ENCODE peak calls at places on chromosomes 12 and 14, in six cellular contexts. One of them, this sample, is unnamed.

GRCh38 chr12:3456809-3457208 is 34.2 kb upstream of the PRMT8 start:
- DNase-seq in left lung: peak; percentile 46
- DNase-seq in uterus: no peak
- DNase-seq in A549: peak; percentile 15
- DNase-seq in tibial nerve: no peak
- DNase-seq in OCI-LY7: no peak
- DNase-seq in this sample: no peak

GRCh38 chr12:54622463-54623183 is 12.1 kb downstream of the LACRT start:
- DNase-seq in A549: peak; percentile 16
- DNase-seq in left lung: no peak
- DNase-seq in tibial nerve: no peak
- DNase-seq in uterus: no peak
- DNase-seq in OCI-LY7: no peak
- DNase-seq in this sample: no peak

GRCh38 chr14:100810861-100811461 is 15.0 kb upstream of the MEG3 start:
- DNase-seq in OCI-LY7: no peak
- DNase-seq in left lung: no peak
- DNase-seq in A549: no peak
- DNase-seq in tibial nerve: no peak
- DNase-seq in uterus: no peak
- DNase-seq in this sample: no peak

GRCh38 chr12:110619534-110619953 is 5.6 kb downstream of the TCTN1 start:
- DNase-seq in OCI-LY7: peak; percentile 75
- DNase-seq in A549: no peak
- DNase-seq in left lung: no peak
- DNase-seq in tibial nerve: no peak
- DNase-seq in uterus: no peak
- DNase-seq in this sample: no peak

GRCh38 chr12:94516985-94517384 is 57.3 kb upstream of the CEP83 start:
- DNase-seq in uterus: no peak
- DNase-seq in left lung: no peak
- DNase-seq in OCI-LY7: no peak
- DNase-seq in A549: no peak
- DNase-seq in tibial nerve: no peak
- DNase-seq in this sample: no peak

GRCh38 chr14:71511152-71511551 is 421.1 kb upstream of the RGS6 start:
- DNase-seq in tibial nerve: no peak
- DNase-seq in uterus: no peak
- DNase-seq in OCI-LY7: no peak
- DNase-seq in left lung: no peak
- DNase-seq in A549: no peak
- DNase-seq in this sample: no peak

GRCh38 chr14:30085943-30086342 is 158.3 kb upstream of the PRKD1 start:
- DNase-seq in OCI-LY7: no peak
- DNase-seq in tibial nerve: no peak
- DNase-seq in left lung: no peak
- DNase-seq in uterus: no peak
- DNase-seq in A549: no peak
- DNase-seq in this sample: no peak

GRCh38 chr14:76261371-76261811 is 109.7 kb downstream of the GPATCH2L start:
- DNase-seq in left lung: no peak
- DNase-seq in uterus: no peak
- DNase-seq in OCI-LY7: no peak
- DNase-seq in A549: no peak
- DNase-seq in tibial nerve: no peak
- DNase-seq in this sample: no peak

GRCh38 chr12:110224379-110225304 is 56.4 kb upstream of the ATP2A2 start:
- DNase-seq in left lung: no peak
- DNase-seq in OCI-LY7: no peak
- DNase-seq in A549: peak; percentile 88
- DNase-seq in tibial nerve: peak; percentile 25
- DNase-seq in uterus: peak; percentile 55
- DNase-seq in this sample: no peak

GRCh38 chr12:52347016-52347415 is 20.3 kb downstream of the KRT85 start:
- DNase-seq in OCI-LY7: no peak
- DNase-seq in A549: no peak
- DNase-seq in left lung: no peak
- DNase-seq in tibial nerve: no peak
- DNase-seq in uterus: no peak
- DNase-seq in this sample: no peak

GRCh38 chr12:76470028-76470939 is 89.3 kb downstream of the OSBPL8 start:
- DNase-seq in OCI-LY7: no peak
- DNase-seq in tibial nerve: no peak
- DNase-seq in uterus: no peak
- DNase-seq in left lung: no peak
- DNase-seq in A549: peak; percentile 51
- DNase-seq in this sample: no peak

GRCh38 chr14:75591331-75591946 is 13.0 kb downstream of the FLVCR2 start:
- DNase-seq in tibial nerve: no peak
- DNase-seq in OCI-LY7: no peak
- DNase-seq in A549: no peak
- DNase-seq in left lung: no peak
- DNase-seq in uterus: no peak
- DNase-seq in this sample: no peak

GRCh38 chr12:58425481-58426392 is 484.4 kb downstream of the ATP23 start:
- DNase-seq in left lung: peak; percentile 33
- DNase-seq in OCI-LY7: no peak
- DNase-seq in tibial nerve: no peak
- DNase-seq in uterus: no peak
- DNase-seq in A549: peak; percentile 95
- DNase-seq in this sample: no peak

GRCh38 chr12:108214486-108214885 is 85.4 kb downstream of the WSCD2 start:
- DNase-seq in left lung: no peak
- DNase-seq in OCI-LY7: peak; percentile 19
- DNase-seq in tibial nerve: peak; percentile 48
- DNase-seq in uterus: no peak
- DNase-seq in A549: no peak
- DNase-seq in this sample: no peak

GRCh38 chr14:77886010-77886409 is 86.1 kb downstream of the ADCK1 start:
- DNase-seq in tibial nerve: no peak
- DNase-seq in left lung: no peak
- DNase-seq in OCI-LY7: no peak
- DNase-seq in A549: no peak
- DNase-seq in uterus: no peak
- DNase-seq in this sample: no peak

GRCh38 chr12:75437564-75437963 is 43.0 kb upstream of the GLIPR1 start:
- DNase-seq in A549: peak; percentile 14
- DNase-seq in uterus: no peak
- DNase-seq in tibial nerve: no peak
- DNase-seq in left lung: no peak
- DNase-seq in OCI-LY7: peak; percentile 29
- DNase-seq in this sample: no peak

GRCh38 chr12:63038361-63039100 is 103.6 kb upstream of the PPM1H start:
- DNase-seq in left lung: no peak
- DNase-seq in A549: no peak
- DNase-seq in uterus: no peak
- DNase-seq in tibial nerve: no peak
- DNase-seq in OCI-LY7: no peak
- DNase-seq in this sample: no peak

GRCh38 chr12:2264622-2265306 is 212.0 kb downstream of the CACNA1C start:
- DNase-seq in tibial nerve: peak; percentile 67
- DNase-seq in A549: no peak
- DNase-seq in OCI-LY7: no peak
- DNase-seq in left lung: no peak
- DNase-seq in uterus: peak; percentile 73
- DNase-seq in this sample: no peak

GRCh38 chr12:103441437-103442186 is 54.2 kb downstream of the C12orf42 start:
- DNase-seq in tibial nerve: no peak
- DNase-seq in left lung: no peak
- DNase-seq in OCI-LY7: peak; percentile 92
- DNase-seq in A549: no peak
- DNase-seq in uterus: no peak
- DNase-seq in this sample: no peak

GRCh38 chr14:67477926-67478915 is 10.3 kb downstream of the TMEM229B start:
- DNase-seq in tibial nerve: no peak
- DNase-seq in uterus: no peak
- DNase-seq in A549: no peak
- DNase-seq in OCI-LY7: no peak
- DNase-seq in left lung: no peak
- DNase-seq in this sample: no peak

GRCh38 chr14:24259282-24260025 is 3.5 kb downstream of the TGM1 start:
- DNase-seq in tibial nerve: no peak
- DNase-seq in left lung: no peak
- DNase-seq in OCI-LY7: no peak
- DNase-seq in uterus: no peak
- DNase-seq in A549: no peak
- DNase-seq in this sample: no peak

GRCh38 chr12:119180380-119181040 is 1.8 kb downstream of the HSPB8 start:
- DNase-seq in uterus: peak; percentile 51
- DNase-seq in left lung: no peak
- DNase-seq in tibial nerve: peak; percentile 28
- DNase-seq in A549: peak; percentile 31
- DNase-seq in OCI-LY7: no peak
- DNase-seq in this sample: no peak

GRCh38 chr14:77076118-77076631 is 21.9 kb upstream of the CIPC start:
- DNase-seq in tibial nerve: peak; percentile 89
- DNase-seq in left lung: no peak
- DNase-seq in A549: no peak
- DNase-seq in uterus: peak; percentile 90
- DNase-seq in OCI-LY7: no peak
- DNase-seq in this sample: peak; percentile 71

GRCh38 chr12:108839890-108840230 is 17.5 kb downstream of the SSH1 start:
- DNase-seq in OCI-LY7: no peak
- DNase-seq in A549: no peak
- DNase-seq in tibial nerve: no peak
- DNase-seq in left lung: no peak
- DNase-seq in uterus: no peak
- DNase-seq in this sample: no peak

GRCh38 chr12:91718326-91718725 is 427.3 kb downstream of the BTG1 start:
- DNase-seq in left lung: no peak
- DNase-seq in uterus: no peak
- DNase-seq in OCI-LY7: no peak
- DNase-seq in A549: no peak
- DNase-seq in tibial nerve: no peak
- DNase-seq in this sample: no peak

GRCh38 chr12:67624355-67624754 is 24.2 kb upstream of the DYRK2 start:
- DNase-seq in left lung: no peak
- DNase-seq in OCI-LY7: no peak
- DNase-seq in uterus: no peak
- DNase-seq in tibial nerve: no peak
- DNase-seq in A549: no peak
- DNase-seq in this sample: no peak

GRCh38 chr12:14948672-14949071 is 10.3 kb upstream of the ERP27 start:
- DNase-seq in OCI-LY7: peak; percentile 92
- DNase-seq in uterus: peak; percentile 71
- DNase-seq in A549: peak; percentile 44
- DNase-seq in left lung: no peak
- DNase-seq in tibial nerve: peak; percentile 38
- DNase-seq in this sample: no peak

GRCh38 chr14:100526632-100527031 is 60.6 kb downstream of the BEGAIN start:
- DNase-seq in A549: no peak
- DNase-seq in left lung: no peak
- DNase-seq in OCI-LY7: no peak
- DNase-seq in tibial nerve: peak; percentile 3
- DNase-seq in uterus: no peak
- DNase-seq in this sample: no peak

GRCh38 chr14:102516531-102517411 is 7.2 kb upstream of the ANKRD9 start:
- DNase-seq in uterus: no peak
- DNase-seq in OCI-LY7: peak; percentile 46
- DNase-seq in left lung: peak; percentile 94
- DNase-seq in tibial nerve: no peak
- DNase-seq in A549: peak; percentile 58
- DNase-seq in this sample: peak; percentile 56

DNA sequence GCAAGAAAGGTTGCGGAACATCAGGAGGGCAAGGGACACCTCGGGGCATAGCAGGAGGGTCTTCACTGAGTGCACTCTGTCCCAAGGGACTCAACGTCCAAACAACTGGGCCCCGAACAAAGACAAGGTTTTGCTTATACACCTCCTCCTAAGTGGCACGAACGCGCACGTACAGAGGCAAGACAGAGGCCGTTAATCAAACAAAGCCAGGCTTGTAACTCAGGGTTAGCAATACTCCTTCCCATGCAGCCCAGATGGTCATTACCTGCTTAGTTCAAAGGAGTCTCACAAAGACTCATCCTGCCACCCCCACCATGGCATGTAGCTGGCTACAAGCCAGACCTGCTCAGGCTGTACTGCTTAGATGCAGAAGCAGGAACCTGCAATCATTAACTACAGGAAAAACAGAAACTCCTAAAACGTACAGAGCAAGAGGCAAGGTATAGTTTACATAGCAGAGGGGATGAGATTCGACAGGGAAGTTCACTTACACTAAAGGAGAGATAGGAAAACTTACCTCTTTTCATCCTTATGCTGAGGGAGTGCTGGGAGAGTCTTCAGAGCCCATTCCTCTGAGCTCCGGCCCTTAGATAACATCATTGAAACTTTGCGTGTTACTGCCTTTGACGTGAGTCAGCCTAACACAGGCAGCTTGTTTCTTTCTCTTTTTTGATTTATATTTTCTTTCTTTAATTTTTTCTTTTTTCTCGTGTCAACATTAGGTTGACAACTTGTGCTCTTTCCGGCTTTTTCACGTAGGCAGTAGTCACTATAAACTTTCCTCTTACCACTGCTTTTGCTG is 1319.1 kb downstream of the TMEM121 start:
- DNase-seq in A549: peak; percentile 88
- DNase-seq in uterus: no peak
- DNase-seq in left lung: peak; percentile 68
- DNase-seq in tibial nerve: no peak
- DNase-seq in OCI-LY7: peak; percentile 90
- DNase-seq in this sample: peak; percentile 68
- H3K9me3 ChIP-seq in A549: no peaks in the 10 kb centered on the region
- H3K9me3 ChIP-seq in uterus: no peaks in the 10 kb centered on the region
- H3K9me3 ChIP-seq in left lung: no peaks in the 10 kb centered on the region
- H3K9me3 ChIP-seq in tibial nerve: no peaks in the 10 kb centered on the region
- H3K9me3 ChIP-seq in OCI-LY7: no peaks in the 10 kb centered on the region
- H3K9me3 ChIP-seq in this sample: no peaks in the 10 kb centered on the region

GRCh38 chr12:124347805-124348658 is 53.1 kb downstream of the RFLNA start:
- DNase-seq in A549: no peak
- DNase-seq in OCI-LY7: peak; percentile 23
- DNase-seq in left lung: no peak
- DNase-seq in tibial nerve: no peak
- DNase-seq in uterus: no peak
- DNase-seq in this sample: no peak
- TF ChIP-seq CTCF in A549: peak; percentile 43
- TF ChIP-seq CTCF in OCI-LY7: peak; percentile 77
- TF ChIP-seq CTCF in left lung: peak; percentile 43
- TF ChIP-seq CTCF in tibial nerve: peak; percentile 46
- TF ChIP-seq CTCF in uterus: peak; percentile 57
- TF ChIP-seq CTCF in this sample: peak; percentile 50

GRCh38 chr14:82533351-82533750 is 999.7 kb upstream of the SEL1L start:
- DNase-seq in A549: no peak
- DNase-seq in left lung: no peak
- DNase-seq in uterus: no peak
- DNase-seq in OCI-LY7: no peak
- DNase-seq in tibial nerve: no peak
- DNase-seq in this sample: no peak
- H3K9me3 ChIP-seq in A549: no peaks in the 10 kb centered on the region
- H3K9me3 ChIP-seq in left lung: no peaks in the 10 kb centered on the region
- H3K9me3 ChIP-seq in uterus: no peaks in the 10 kb centered on the region
- H3K9me3 ChIP-seq in OCI-LY7: no peaks in the 10 kb centered on the region
- H3K9me3 ChIP-seq in tibial nerve: no peaks in the 10 kb centered on the region
- H3K9me3 ChIP-seq in this sample: no peaks in the 10 kb centered on the region

DNA sequence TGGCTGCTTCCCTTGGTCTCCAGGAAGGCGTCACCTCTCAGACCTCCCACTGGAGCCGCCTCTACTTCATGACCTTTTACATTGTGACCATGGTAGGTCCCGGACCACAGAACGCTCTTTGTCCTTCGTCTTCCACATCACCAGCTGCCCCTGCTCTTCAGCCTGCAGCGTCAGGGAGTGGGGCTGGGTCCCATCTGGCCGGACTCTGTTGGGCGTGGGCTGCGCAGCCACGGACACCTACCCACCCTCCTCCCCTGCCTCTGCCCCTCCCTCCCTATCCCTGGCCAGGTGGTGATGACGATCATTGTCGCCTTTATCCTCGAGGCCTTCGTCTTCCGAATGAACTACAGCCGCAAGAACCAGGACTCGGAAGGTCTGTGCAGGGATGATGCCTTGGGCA is 43.3 kb downstream of the SLC8B1 start:
- DNase-seq in OCI-LY7: no peak
- DNase-seq in left lung: no peak
- DNase-seq in A549: no peak
- DNase-seq in uterus: no peak
- DNase-seq in tibial nerve: no peak
- DNase-seq in this sample: no peak
- TF ChIP-seq CTCF in OCI-LY7: no peak
- TF ChIP-seq CTCF in left lung: no peak
- TF ChIP-seq CTCF in A549: no peak
- TF ChIP-seq CTCF in uterus: no peak
- TF ChIP-seq CTCF in tibial nerve: no peak
- TF ChIP-seq CTCF in this sample: no peak

This sample was measured in right lobe of liver.